ENCODE peak calls at places on chromosomes 12 and 14, in four cellular contexts. E, O, S and Q are unnamed samples.

GRCh38 chr14:102819176-102819628 is 42.0 kb downstream of the TRAF3 start:
- DNase-seq in E (no peak), O (no peak), S (peak), Q (no peak)

GRCh38 chr14:85579957-85580356 is 50.0 kb downstream of the FLRT2 start:
- DNase-seq in E (no peak), O (peak), S (no peak), Q (no peak)

GRCh38 chr12:6703631-6704030 is 3.0 kb upstream of the PIANP start:
- DNase-seq in E (no peak), O (no peak), S (no peak), Q (no peak)

GRCh38 chr12:28683371-28683770 is 465.7 kb upstream of the FAR2 start:
- DNase-seq in E (no peak), O (peak), S (no peak), Q (no peak)

GRCh38 chr12:10288989-10289388 is 18.7 kb upstream of the KLRD1 start:
- DNase-seq in E (no peak), O (no peak), S (no peak), Q (no peak)

GRCh38 chr14:52014601-52015267 is 25.4 kb downstream of the RTRAF start:
- DNase-seq in E (no peak), O (no peak), S (no peak), Q (no peak)

GRCh38 chr12:54993181-54993835 is 8.7 kb upstream of the TESPA1 start:
- DNase-seq in E (peak), O (no peak), S (no peak), Q (peak)

GRCh38 chr14:88961214-88961613 is 136.8 kb downstream of the TTC8 start:
- DNase-seq in E (no peak), O (no peak), S (no peak), Q (no peak)

GRCh38 chr14:29321646-29322045 is 555.1 kb downstream of the FOXG1 start:
- DNase-seq in E (no peak), O (peak), S (no peak), Q (no peak)

GRCh38 chr12:50537538-50537919 is 32.7 kb downstream of the DIP2B start:
- DNase-seq in E (no peak), O (no peak), S (no peak), Q (no peak)

GRCh38 chr14:89422181-89422951 is 5.3 kb upstream of the FOXN3 start:
- DNase-seq in E (no peak), O (no peak), S (no peak), Q (no peak)